ENCODE peak calls at places on chromosomes 5 and 9, in nine cellular contexts. C is left ventricle myocardium inferior, X is pancreas, S is tibial nerve, R is Panc1, U is A549, L is substantia nigra, M is WERI-Rb-1, F is kidney. J is an unnamed sample.

GRCh38 chr9:68876265-68876664 is 137.6 kb downstream of the PRKACG start:
- DNase-seq in F (no peak), U (no peak), M (no peak), S (no peak), L (no peak), C (no peak), X (no peak), R (no peak), J (no peak)

GRCh38 chr5:11050596-11051304 is 289.7 kb upstream of the DAP start:
- DNase-seq in L (no peak), M (no peak), C (no peak), U (no peak), R (no peak), X (no peak), S (no peak), F (no peak), J (no peak)

GRCh38 chr9:89635816-89636215 is 31.0 kb downstream of the GADD45G start:
- DNase-seq in X (no peak), F (no peak), R (no peak), L (no peak), U (no peak), C (no peak), S (no peak), M (no peak), J (no peak)

GRCh38 chr9:130857864-130858730 is 23.0 kb downstream of the ABL1 start:
- DNase-seq in U (no peak), M (no peak), S (peak; percentile 82), F (peak; percentile 68), C (peak; percentile 64), L (no peak), X (no peak), R (no peak), J (no peak)

GRCh38 chr5:35644543-35644942 is 26.9 kb downstream of the SPEF2 start:
- DNase-seq in M (no peak), X (no peak), F (no peak), L (no peak), C (no peak), S (no peak), U (peak; percentile 43), R (no peak), J (no peak)

GRCh38 chr5:162209005-162209605 is 141.5 kb downstream of the GABRG2 start:
- DNase-seq in S (peak; percentile 41), U (peak; percentile 37), F (no peak), C (no peak), M (peak; percentile 59), R (peak; percentile 2), L (peak; percentile 18), X (peak; percentile 19), J (no peak)

GRCh38 chr5:154442801-154443200 is 3.0 kb upstream of the SAP30L start:
- DNase-seq in R (no peak), C (no peak), F (no peak), M (no peak), S (no peak), X (no peak), U (no peak), L (no peak), J (no peak)

GRCh38 chr9:84945878-84946538 is 276.5 kb downstream of the NTRK2 start:
- DNase-seq in L (no peak), X (no peak), R (no peak), C (no peak), U (no peak), M (no peak), F (no peak), S (no peak), J (no peak)

GRCh38 chr5:168268949-168269943 is 22.2 kb upstream of the WWC1 start:
- DNase-seq in L (peak; percentile 79), M (peak; percentile 93), R (peak; percentile 52), S (peak; percentile 80), F (peak; percentile 96), U (peak; percentile 91), X (peak; percentile 81), C (peak; percentile 80), J (peak; percentile 58)

GRCh38 chr5:78699565-78700143 is 51.1 kb upstream of the LHFPL2 start:
- DNase-seq in X (no peak), C (no peak), U (peak; percentile 96), R (peak; percentile 84), L (no peak), F (no peak), S (no peak), M (no peak), J (no peak)

GRCh38 chr9:134458111-134458845 is 132.0 kb downstream of the RXRA start:
- DNase-seq in F (no peak), S (no peak), U (no peak), M (no peak), R (no peak), C (no peak), X (no peak), L (no peak), J (no peak)

GRCh38 chr5:39255406-39255805 is 36.0 kb upstream of the FYB1 start:
- DNase-seq in X (no peak), F (no peak), L (no peak), U (no peak), C (no peak), M (no peak), S (no peak), R (no peak), J (no peak)

GRCh38 chr5:39253211-39253610 is 33.8 kb upstream of the FYB1 start:
- DNase-seq in R (no peak), F (no peak), C (no peak), L (no peak), X (no peak), S (no peak), U (no peak), M (no peak), J (no peak)

GRCh38 chr5:39249560-39250274 is 30.4 kb upstream of the FYB1 start:
- DNase-seq in S (no peak), L (no peak), M (no peak), R (no peak), U (no peak), F (no peak), X (no peak), C (no peak), J (no peak)
- H3K27ac ChIP-seq in S (no peak overlapping the region), L (no peak overlapping the region), M (no peak overlapping the region), R (no peak overlapping the region), U (no peak overlapping the region), F (no peak overlapping the region), X (no peak overlapping the region), C (no peak overlapping the region), J (no peak overlapping the region)

GRCh38 chr9:109886050-109886449 is 106.1 kb downstream of the PALM2AKAP2 start:
- DNase-seq in R (no peak), F (no peak), X (no peak), S (no peak), M (no peak), C (peak; percentile 49), L (no peak), U (no peak), J (no peak)

GRCh38 chr9:109883623-109884022 is 103.6 kb downstream of the PALM2AKAP2 start:
- DNase-seq in C (no peak), S (no peak), U (no peak), F (no peak), M (no peak), R (no peak), X (no peak), L (no peak), J (no peak)

GRCh38 chr9:109886617-109887016 is 106.6 kb downstream of the PALM2AKAP2 start:
- DNase-seq in L (no peak), C (no peak), X (no peak), R (no peak), U (no peak), S (no peak), F (no peak), M (no peak), J (no peak)

GRCh38 chr9:109889456-109889855 is 109.5 kb downstream of the PALM2AKAP2 start:
- DNase-seq in F (no peak), L (no peak), U (no peak), M (no peak), C (no peak), X (no peak), S (no peak), R (no peak), J (no peak)

DNA sequence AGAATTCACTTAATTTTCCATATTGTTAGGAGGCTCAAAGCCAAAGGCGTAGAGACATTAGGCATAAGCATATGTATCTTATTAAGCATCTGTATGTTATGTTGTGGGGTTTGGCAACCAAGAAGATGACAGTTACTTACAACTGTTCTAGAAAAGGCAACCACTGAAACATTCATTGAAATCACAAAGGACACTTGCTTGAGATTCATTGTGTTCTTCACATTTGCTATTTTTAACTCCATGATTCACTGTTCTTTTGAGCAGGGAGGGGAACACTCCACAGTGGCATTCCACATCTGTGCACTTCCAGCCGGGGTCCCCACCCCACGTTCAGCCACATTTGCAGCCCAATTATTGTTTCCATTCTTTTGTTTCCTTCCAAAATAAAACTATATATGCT is 107.1 kb downstream of the PALM2AKAP2 start:
- DNase-seq in U (no peak), R (no peak), S (no peak), M (no peak), X (no peak), F (no peak), C (peak; percentile 35), L (no peak), J (no peak)
- H3K27ac ChIP-seq in U (no peak overlapping the region), R (no peak overlapping the region), S (no peak overlapping the region), M (no peak overlapping the region), X (no peak overlapping the region), F (no peak overlapping the region), C (peak overlapping the region; percentile 86), L (peak overlapping the region; percentile 86), J (no peak overlapping the region)

DNA sequence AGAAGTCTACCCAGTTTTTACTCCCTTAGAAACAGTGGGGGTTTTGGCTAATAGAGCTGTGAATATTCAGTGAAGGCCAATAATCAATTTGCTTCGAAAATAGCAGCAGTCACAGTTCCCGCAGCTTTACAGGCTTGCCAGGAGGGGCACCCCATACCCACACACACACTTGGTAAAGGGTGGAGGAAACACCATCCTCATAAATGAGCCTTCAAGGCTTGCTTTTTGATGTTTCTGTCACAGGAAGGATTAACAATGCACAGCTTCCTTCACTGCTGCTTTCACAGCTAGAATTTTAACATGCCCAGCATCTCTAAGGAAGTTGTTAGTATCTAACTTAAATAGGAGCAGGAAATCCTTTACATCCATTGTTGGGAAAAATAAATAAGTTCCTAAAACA is 1247.5 kb upstream of the C9orf72 start:
- DNase-seq in X (no peak), C (no peak), L (no peak), R (no peak), F (no peak), U (peak; percentile 11), S (no peak), M (no peak), J (no peak)
- H3K27ac ChIP-seq in X (no peak overlapping the region), C (no peak overlapping the region), L (no peak overlapping the region), R (no peak overlapping the region), F (no peak overlapping the region), U (no peak overlapping the region), S (no peak overlapping the region), M (no peak overlapping the region), J (no peak overlapping the region)

DNA sequence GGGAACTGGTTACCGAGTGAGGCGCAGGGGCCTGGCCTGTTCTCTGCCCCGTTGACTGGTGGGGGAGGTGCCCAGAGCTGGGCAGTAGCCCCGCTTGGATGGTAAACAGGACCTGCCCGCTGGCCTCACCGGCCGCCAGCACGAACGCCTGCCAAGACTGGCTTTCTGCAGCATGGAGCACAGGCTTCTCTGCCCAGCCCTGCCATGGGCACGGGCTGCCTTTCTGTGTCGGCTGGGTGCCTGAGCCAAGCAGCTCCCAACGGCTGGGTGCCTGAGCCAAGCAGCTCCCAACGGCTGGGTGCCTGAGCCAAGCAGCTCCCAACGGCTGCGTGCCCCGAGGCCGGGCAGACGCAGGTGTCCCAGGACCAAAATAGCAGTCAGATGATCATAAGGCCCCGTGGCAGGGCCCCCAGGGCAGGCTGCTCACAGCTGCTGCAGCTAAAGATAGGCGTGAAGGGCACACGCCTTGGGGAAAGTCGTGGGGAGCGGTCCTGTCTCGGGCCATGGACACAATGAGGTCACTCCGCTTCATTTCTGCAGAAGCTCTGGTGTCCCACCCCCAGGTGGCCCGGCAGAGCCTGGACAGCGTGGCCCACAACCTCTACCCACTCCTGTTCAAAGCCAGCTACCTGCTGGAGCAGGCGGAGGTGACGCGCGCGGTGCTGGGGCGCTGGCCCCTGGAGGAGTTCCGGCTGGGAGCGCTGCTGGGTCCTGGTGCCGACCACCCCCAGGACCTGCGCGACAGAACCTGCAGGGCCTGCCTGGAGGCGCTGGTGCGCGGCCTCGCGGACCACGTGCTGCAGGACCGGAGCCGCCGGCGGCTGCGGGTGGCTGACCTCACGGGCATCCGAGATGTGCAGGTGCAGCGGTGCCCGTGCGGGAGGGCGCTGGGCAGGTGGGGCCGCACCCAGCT is at the start of gene LRRC14B:
- DNase-seq in U (no peak), X (no peak), L (peak; percentile 21), F (peak; percentile 80), S (no peak), C (peak; percentile 82), R (no peak), M (no peak), J (no peak)
- H3K27ac ChIP-seq in U (no peak within 1 kb of the TSS), X (no peak within 1 kb of the TSS), L (no peak within 1 kb of the TSS), F (no peak within 1 kb of the TSS), S (no peak within 1 kb of the TSS), C (peak within 1 kb of the TSS; percentile 95), R (peak within 1 kb of the TSS; percentile 68), M (no peak within 1 kb of the TSS), J (no peak within 1 kb of the TSS)

J was measured in effector memory CD4-positive, alpha-beta T cell.